ENCODE peak calls at places on chromosomes 2 and 18, in four cellular contexts. A, E, U and W are unnamed samples.

GRCh38 chr2:106885981-106886915 is at the start of gene ST6GAL2:
- DNase-seq in A (no peak), E (no peak), U (peak), W (no peak)

GRCh38 chr2:105795575-105795934 is 50.8 kb downstream of the NCK2 start:
- DNase-seq in A (peak), E (no peak), U (no peak), W (no peak)

GRCh38 chr18:32831781-32832180 is 59.0 kb upstream of the KLHL14 start:
- DNase-seq in A (no peak), E (no peak), U (no peak), W (no peak)

GRCh38 chr18:41532344-41533086 is 422.5 kb upstream of the PIK3C3 start:
- DNase-seq in A (peak), E (no peak), U (no peak), W (no peak)

GRCh38 chr18:55504808-55505207 is 83.2 kb downstream of the TCF4 start:
- DNase-seq in A (no peak), E (no peak), U (no peak), W (no peak)

GRCh38 chr18:35852786-35853185 is 119.7 kb upstream of the RMP24 start:
- DNase-seq in A (peak), E (no peak), U (no peak), W (no peak)

GRCh38 chr2:46053502-46054094 is 243.6 kb upstream of the EPAS1 start:
- DNase-seq in A (no peak), E (no peak), U (no peak), W (no peak)

GRCh38 chr2:223460774-223461211 is 141.4 kb downstream of the SCG2 start:
- DNase-seq in A (peak), E (no peak), U (no peak), W (no peak)

GRCh38 chr2:67476808-67477790 is 80.0 kb downstream of the ETAA1 start:
- DNase-seq in A (peak), E (peak), U (peak), W (no peak)

GRCh38 chr2:10820562-10820961 is 8.0 kb upstream of the PDIA6 start:
- DNase-seq in A (no peak), E (no peak), U (no peak), W (no peak)

GRCh38 chr2:88753833-88754584 is 62.5 kb downstream of the RPIA start:
- DNase-seq in A (peak), E (no peak), U (no peak), W (peak)

GRCh38 chr2:65576861-65577601 is 144.6 kb upstream of the SPRED2 start:
- DNase-seq in A (peak), E (peak), U (no peak), W (no peak)

GRCh38 chr2:70557171-70557838 is 3.7 kb upstream of the TGFA start:
- DNase-seq in A (no peak), E (peak), U (no peak), W (no peak)
- TF ChIP-seq POLR2AphosphoS5 in A (no peak), E (peak), U (no peak), W (no peak)

DNA sequence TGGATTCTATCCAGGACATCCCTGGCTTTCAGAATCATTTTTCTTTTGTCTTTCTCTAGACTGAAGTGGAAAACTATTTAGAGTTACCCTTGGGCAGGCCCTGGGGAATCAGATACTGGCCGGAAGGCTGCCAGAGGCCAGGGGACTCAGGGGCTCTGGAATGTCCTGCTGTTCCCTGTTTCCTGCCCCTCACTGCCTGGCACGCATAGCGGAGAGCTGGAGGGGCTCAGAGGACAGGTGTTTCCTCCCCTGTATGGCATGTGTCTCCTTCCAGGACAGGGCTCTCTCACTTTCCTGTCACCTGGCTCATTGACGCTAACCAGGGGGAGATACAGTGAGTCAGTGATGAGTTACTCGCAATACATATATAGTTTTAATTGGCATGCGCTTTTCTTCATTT is 38.8 kb downstream of the DYSF start:
- DNase-seq in A (peak), E (no peak), U (no peak), W (no peak)
- TF ChIP-seq POLR2AphosphoS5 in A (peak), E (no peak), U (no peak), W (no peak)

DNA sequence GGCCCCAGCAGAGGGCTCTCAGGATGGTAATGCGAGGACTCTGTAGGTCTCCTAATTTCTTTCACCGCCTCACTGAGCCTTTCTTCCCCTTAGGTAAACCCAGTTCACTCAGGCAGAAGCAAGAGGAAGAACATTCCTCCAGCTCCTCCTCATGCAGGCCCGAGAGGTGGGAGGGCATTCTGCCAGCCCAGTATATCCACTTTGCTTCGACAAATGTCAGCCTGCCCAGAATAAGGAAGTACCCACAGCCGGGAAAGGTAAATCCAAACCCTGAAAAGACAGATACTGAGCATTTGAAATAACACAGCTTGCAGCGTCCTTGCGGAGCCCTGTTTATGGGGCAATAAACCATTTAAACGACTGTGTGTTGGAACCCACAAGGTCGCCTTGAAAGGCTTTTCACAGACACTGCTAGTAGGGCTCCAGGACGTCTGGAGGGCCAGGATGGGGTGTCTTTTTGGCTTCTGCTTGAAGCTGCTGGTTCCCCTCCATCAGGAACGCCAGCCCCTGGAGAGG is 63.0 kb upstream of the STPG4 start:
- DNase-seq in A (no peak), E (no peak), U (no peak), W (no peak)
- TF ChIP-seq POLR2AphosphoS5 in A (no peak), E (no peak), U (no peak), W (no peak)

GRCh38 chr2:1653137-1653789 is 91.1 kb downstream of the PXDN start:
- DNase-seq in A (peak), E (no peak), U (no peak), W (no peak)
- TF ChIP-seq POLR2AphosphoS5 in A (no peak), E (no peak), U (no peak), W (no peak)

GRCh38 chr18:80009661-80010550 is 21.5 kb upstream of the TXNL4A start:
- DNase-seq in A (peak), E (no peak), U (no peak), W (no peak)
- TF ChIP-seq POLR2AphosphoS5 in A (no peak), E (no peak), U (peak), W (no peak)

GRCh38 chr2:96260404-96261260 is 5.2 kb downstream of the TMEM127 start:
- DNase-seq in A (peak), E (peak), U (peak), W (peak)
- TF ChIP-seq POLR2AphosphoS5 in A (peak), E (peak), U (no peak), W (no peak)